ENCODE peak calls at places on chromosomes 3 and 15, in seven cellular contexts. A is heart left ventricle; V is CD8-positive, alpha-beta T cell; U is heart right ventricle; T is cardiac muscle cell; C is astrocyte; I is body of pancreas. X is an unnamed sample. For H3K4me1, the result is how much of the 10 kb centered on the place peaks cover.

GRCh38 chr3:187920871-187921270 is 175.6 kb upstream of the BCL6 start:
- DNase-seq in A (peak), V (no peak), U (no peak), T (peak), C (peak), I (no peak), X (no peak)

GRCh38 chr3:64393193-64393592 is 167.9 kb upstream of the PRICKLE2 start:
- DNase-seq in A (no peak), V (no peak), U (no peak), T (no peak), C (no peak), I (no peak), X (no peak)

GRCh38 chr3:69342074-69342473 is 43.8 kb downstream of the FRMD4B start:
- DNase-seq in A (no peak), V (no peak), U (no peak), T (no peak), C (no peak), I (no peak), X (no peak)

GRCh38 chr3:81995334-81995733 is 233.9 kb upstream of the GBE1 start:
- DNase-seq in A (no peak), V (no peak), U (no peak), T (no peak), C (no peak), I (no peak), X (no peak)

GRCh38 chr15:53328341-53328740 is 431.1 kb downstream of the WDR72 start:
- DNase-seq in A (no peak), V (no peak), U (no peak), T (no peak), C (no peak), I (no peak), X (no peak)

GRCh38 chr15:32120577-32121465 is 90.5 kb downstream of the CHRNA7 start:
- DNase-seq in A (no peak), V (no peak), U (no peak), T (no peak), C (no peak), I (no peak), X (peak)

GRCh38 chr15:33720952-33721351 is 247.3 kb upstream of the CHRM5 start:
- DNase-seq in A (no peak), V (no peak), U (no peak), T (peak), C (peak), I (no peak), X (no peak)

GRCh38 chr3:134677987-134678308 is 27.1 kb upstream of the KY start:
- DNase-seq in A (no peak), V (no peak), U (no peak), T (no peak), C (no peak), I (no peak), X (no peak)

GRCh38 chr15:100082761-100083402 is 258.9 kb downstream of the ADAMTS17 start:
- DNase-seq in A (peak), V (no peak), U (no peak), T (no peak), C (peak), I (peak), X (no peak)

GRCh38 chr15:34820110-34820509 is 24.8 kb upstream of the ACTC1 start:
- DNase-seq in A (no peak), V (no peak), U (no peak), T (no peak), C (no peak), I (no peak), X (no peak)

GRCh38 chr15:43268111-43269105 is 1.7 kb upstream of the TGM5 start:
- DNase-seq in A (no peak), V (no peak), U (no peak), T (peak), C (no peak), I (no peak), X (peak)

GRCh38 chr15:37764733-37765191 is 169.7 kb upstream of the TMCO5A start:
- DNase-seq in A (no peak), V (peak), U (no peak), T (peak), C (peak), I (peak), X (no peak)

GRCh38 chr3:38563070-38563901 is 67.1 kb downstream of the EXOG start:
- DNase-seq in A (no peak), V (no peak), U (no peak), T (no peak), C (no peak), I (peak), X (no peak)

GRCh38 chr15:69074011-69074842 is 59.7 kb downstream of the NOX5 start:
- DNase-seq in A (peak), V (no peak), U (peak), T (peak), C (peak), I (peak), X (no peak)

GRCh38 chr15:57213783-57214366 is 162.4 kb upstream of the CGNL1 start:
- DNase-seq in A (no peak), V (no peak), U (no peak), T (peak), C (peak), I (no peak), X (no peak)

GRCh38 chr3:181486496-181486895 is 225.2 kb upstream of the SOX2 start:
- DNase-seq in A (no peak), V (no peak), U (no peak), T (no peak), C (no peak), I (no peak), X (no peak)

GRCh38 chr3:135078283-135078682 is 283.2 kb downstream of the EPHB1 start:
- DNase-seq in A (no peak), V (no peak), U (no peak), T (no peak), C (no peak), I (no peak), X (no peak)

GRCh38 chr3:46579756-46580286 is 13.7 kb upstream of the LRRC2 start:
- DNase-seq in A (no peak), V (no peak), U (no peak), T (no peak), C (no peak), I (no peak), X (no peak)
- H3K4me1 ChIP-seq in A (under half), V (under half), U (under half), T (under half), C (under half), I (under half), X (under half)

GRCh38 chr3:105845488-105845887 is 23.3 kb downstream of the CBLB start:
- DNase-seq in A (no peak), V (no peak), U (no peak), T (no peak), C (no peak), I (no peak), X (no peak)

GRCh38 chr3:105843895-105844500 is 24.8 kb downstream of the CBLB start:
- DNase-seq in A (no peak), V (no peak), U (no peak), T (no peak), C (no peak), I (no peak), X (no peak)

GRCh38 chr3:105842449-105842848 is 26.4 kb downstream of the CBLB start:
- DNase-seq in A (no peak), V (no peak), U (no peak), T (no peak), C (no peak), I (no peak), X (no peak)

GRCh38 chr3:105844713-105845112 is 24.1 kb downstream of the CBLB start:
- DNase-seq in A (no peak), V (no peak), U (no peak), T (no peak), C (no peak), I (no peak), X (no peak)

GRCh38 chr3:105842943-105843342 is 25.9 kb downstream of the CBLB start:
- DNase-seq in A (no peak), V (no peak), U (no peak), T (no peak), C (peak), I (no peak), X (no peak)
- H3K4me1 ChIP-seq in A (half or more), V (under half), U (half or more), T (under half), C (under half), I (under half), X (under half)

GRCh38 chr3:43236008-43236407 is 50.3 kb upstream of the SNRK start:
- DNase-seq in A (no peak), V (no peak), U (no peak), T (no peak), C (no peak), I (no peak), X (no peak)
- H3K4me1 ChIP-seq in A (under half), V (under half), U (under half), T (under half), C (under half), I (under half), X (under half)

GRCh38 chr15:76339302-76340197 is 3.0 kb downstream of the ISL2 start:
- DNase-seq in A (no peak), V (no peak), U (no peak), T (peak), C (peak), I (no peak), X (no peak)
- H3K4me1 ChIP-seq in A (half or more), V (half or more), U (half or more), T (under half), C (under half), I (half or more), X (half or more)

DNA sequence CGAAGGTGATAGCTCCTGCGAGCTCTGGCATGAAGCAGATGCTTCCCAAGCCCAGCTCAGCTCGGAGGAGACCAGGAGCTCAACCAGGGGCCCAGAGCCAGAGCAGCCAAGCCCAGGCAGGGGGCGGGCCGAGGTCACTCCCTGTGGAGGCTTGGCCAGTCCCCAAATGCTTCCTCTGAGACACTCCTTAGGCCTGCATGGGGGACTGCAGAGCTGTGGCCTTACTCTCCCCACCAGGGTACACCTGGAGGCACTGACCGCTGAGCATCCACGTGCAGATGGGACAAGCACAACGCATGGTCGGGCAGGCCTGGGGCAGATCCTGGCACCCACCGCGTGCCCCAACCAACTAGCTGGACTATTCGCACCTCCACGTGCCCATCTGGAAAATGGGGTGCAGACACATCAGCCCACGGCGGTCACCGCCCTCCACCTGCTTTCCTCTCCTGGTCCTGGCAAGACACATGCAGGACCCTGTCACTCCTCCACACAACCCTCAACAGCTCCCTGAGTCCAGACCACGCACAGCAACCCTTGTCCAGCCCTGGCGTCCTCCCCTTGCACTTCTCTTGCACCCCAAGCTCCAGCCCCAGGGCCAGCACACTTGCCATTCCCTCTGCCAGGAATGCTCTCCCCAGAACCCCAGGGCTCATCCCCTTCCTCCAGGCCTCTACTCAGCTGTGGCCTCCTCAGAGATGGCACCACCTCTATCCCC is 164.7 kb upstream of the IQSEC1 start:
- DNase-seq in A (no peak), V (no peak), U (no peak), T (no peak), C (no peak), I (no peak), X (no peak)
- H3K4me1 ChIP-seq in A (under half), V (under half), U (under half), T (under half), C (under half), I (under half), X (under half)

GRCh38 chr3:43076857-43077256 is 29.0 kb downstream of the POMGNT2 start:
- DNase-seq in A (no peak), V (no peak), U (no peak), T (peak), C (no peak), I (no peak), X (no peak)

GRCh38 chr3:43075904-43076661 is 29.8 kb downstream of the POMGNT2 start:
- DNase-seq in A (no peak), V (no peak), U (no peak), T (no peak), C (no peak), I (no peak), X (peak)

GRCh38 chr3:43077708-43078107 is 28.2 kb downstream of the POMGNT2 start:
- DNase-seq in A (no peak), V (no peak), U (no peak), T (no peak), C (no peak), I (no peak), X (no peak)

GRCh38 chr3:43074901-43075689 is 30.8 kb downstream of the POMGNT2 start:
- DNase-seq in A (no peak), V (no peak), U (no peak), T (no peak), C (no peak), I (no peak), X (no peak)

GRCh38 chr3:43077261-43077660 is 28.6 kb downstream of the POMGNT2 start:
- DNase-seq in A (no peak), V (no peak), U (no peak), T (no peak), C (no peak), I (no peak), X (no peak)
- H3K4me1 ChIP-seq in A (under half), V (under half), U (under half), T (under half), C (under half), I (under half), X (under half)

X was measured in vagina.